ENCODE peak calls at places on chromosomes 4 and X, in four cellular contexts. One of them, this sample, is unnamed.

GRCh38 chrX:150842198-150842553 is 56.3 kb downstream of the CD99L2 start:
- DNase-seq in lower lobe of right lung: no peak
- DNase-seq in body of pancreas: no peak
- DNase-seq in uterus: no peak
- DNase-seq in this sample: no peak

GRCh38 chr4:6546681-6547447 is 28.1 kb upstream of the MAN2B2 start:
- DNase-seq in uterus: peak; percentile 34
- DNase-seq in body of pancreas: peak; percentile 45
- DNase-seq in lower lobe of right lung: no peak
- DNase-seq in this sample: no peak

GRCh38 chr4:76055005-76055404 is 19.1 kb upstream of the CXCL11 start:
- DNase-seq in body of pancreas: no peak
- DNase-seq in uterus: no peak
- DNase-seq in lower lobe of right lung: no peak
- DNase-seq in this sample: no peak

GRCh38 chrX:44092778-44093177 is 119.6 kb upstream of the NDP start:
- DNase-seq in uterus: no peak
- DNase-seq in body of pancreas: no peak
- DNase-seq in lower lobe of right lung: no peak
- DNase-seq in this sample: no peak

GRCh38 chr4:39104255-39104654 is 42.2 kb downstream of the KLHL5 start:
- DNase-seq in lower lobe of right lung: no peak
- DNase-seq in body of pancreas: no peak
- DNase-seq in uterus: no peak
- DNase-seq in this sample: no peak

GRCh38 chr4:152652102-152652501 is 27.7 kb downstream of the TMEM154 start:
- DNase-seq in lower lobe of right lung: no peak
- DNase-seq in body of pancreas: no peak
- DNase-seq in uterus: no peak
- DNase-seq in this sample: no peak

GRCh38 chr4:156695163-156695562 is 276.4 kb downstream of the PDGFC start:
- DNase-seq in body of pancreas: no peak
- DNase-seq in uterus: no peak
- DNase-seq in lower lobe of right lung: no peak
- DNase-seq in this sample: no peak

GRCh38 chrX:23745786-23746185 is 2.7 kb upstream of the ACOT9 start:
- DNase-seq in body of pancreas: no peak
- DNase-seq in uterus: no peak
- DNase-seq in lower lobe of right lung: no peak
- DNase-seq in this sample: no peak

DNA sequence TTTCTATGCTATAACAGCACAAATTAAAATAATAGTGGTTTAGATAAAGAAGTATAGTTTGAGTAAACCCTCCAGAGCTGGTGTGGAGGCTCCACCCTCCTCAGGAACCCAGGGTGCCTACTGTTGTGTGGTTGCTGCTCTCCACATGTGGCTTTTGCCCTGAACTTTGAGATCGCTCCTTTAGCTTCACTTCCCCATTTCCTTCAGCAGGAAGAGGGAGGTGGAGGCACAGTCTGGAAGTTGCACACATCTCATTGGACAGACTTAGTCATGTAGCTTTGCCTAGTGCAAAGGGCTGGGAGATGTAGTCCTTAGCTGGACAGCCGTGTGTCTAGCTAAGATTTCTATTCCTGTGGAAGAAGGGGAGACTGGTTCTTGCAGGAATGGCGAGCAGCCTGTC is 37.9 kb downstream of the RGS12 start:
- DNase-seq in body of pancreas: no peak
- DNase-seq in uterus: no peak
- DNase-seq in lower lobe of right lung: no peak
- DNase-seq in this sample: no peak
- H3K4me1 ChIP-seq in body of pancreas: no peaks in the 10 kb centered on the region
- H3K4me1 ChIP-seq in uterus: no peaks in the 10 kb centered on the region
- H3K4me1 ChIP-seq in lower lobe of right lung: peaks cover 22% of the 10 kb centered on the region
- H3K4me1 ChIP-seq in this sample: peaks cover 16% of the 10 kb centered on the region

GRCh38 chr4:143354990-143355389 is 18.3 kb downstream of the GAB1 start:
- DNase-seq in lower lobe of right lung: no peak
- DNase-seq in uterus: no peak
- DNase-seq in body of pancreas: peak; percentile 29
- DNase-seq in this sample: no peak
- H3K4me1 ChIP-seq in lower lobe of right lung: peaks cover 83% of the 10 kb centered on the region
- H3K4me1 ChIP-seq in uterus: peaks cover 43% of the 10 kb centered on the region
- H3K4me1 ChIP-seq in body of pancreas: peaks cover 68% of the 10 kb centered on the region
- H3K4me1 ChIP-seq in this sample: peaks cover 80% of the 10 kb centered on the region

GRCh38 chr4:110624904-110625494 is 2.1 kb upstream of the PITX2 start:
- DNase-seq in lower lobe of right lung: no peak
- DNase-seq in uterus: no peak
- DNase-seq in body of pancreas: no peak
- DNase-seq in this sample: no peak
- H3K4me1 ChIP-seq in lower lobe of right lung: peaks cover 28% of the 10 kb centered on the region
- H3K4me1 ChIP-seq in uterus: no peaks in the 10 kb centered on the region
- H3K4me1 ChIP-seq in body of pancreas: peaks cover 28% of the 10 kb centered on the region
- H3K4me1 ChIP-seq in this sample: peaks cover 10% of the 10 kb centered on the region

GRCh38 chr4:1246901-1247810 is 1.8 kb downstream of the CTBP1 start:
- DNase-seq in lower lobe of right lung: peak; percentile 50
- DNase-seq in uterus: peak; percentile 19
- DNase-seq in body of pancreas: peak; percentile 33
- DNase-seq in this sample: peak; percentile 19
- H3K4me1 ChIP-seq in lower lobe of right lung: peaks cover 74% of the 10 kb centered on the region
- H3K4me1 ChIP-seq in uterus: peaks cover 8% of the 10 kb centered on the region
- H3K4me1 ChIP-seq in body of pancreas: peaks cover 73% of the 10 kb centered on the region
- H3K4me1 ChIP-seq in this sample: peaks cover 70% of the 10 kb centered on the region

DNA sequence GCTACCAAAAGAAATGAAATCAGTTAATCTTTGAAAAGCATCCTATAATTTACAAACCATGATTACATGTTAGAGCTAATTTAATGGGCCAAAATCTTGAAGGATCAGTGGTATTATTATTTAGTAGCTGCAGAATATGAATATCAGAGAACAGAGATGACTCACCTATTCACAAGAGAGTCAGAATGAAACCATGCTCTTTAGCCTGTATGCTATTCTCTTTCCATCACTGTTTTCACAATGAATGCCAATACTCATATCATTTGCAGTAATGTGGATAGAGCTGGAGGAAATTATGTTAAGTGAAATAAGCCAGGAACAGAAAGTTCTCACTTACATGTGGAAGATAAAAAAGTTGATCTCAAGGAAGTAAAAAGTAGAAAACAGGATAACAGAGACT is 414.1 kb downstream of the CENPC start:
- DNase-seq in uterus: no peak
- DNase-seq in lower lobe of right lung: no peak
- DNase-seq in body of pancreas: no peak
- DNase-seq in this sample: no peak
- H3K4me1 ChIP-seq in uterus: no peaks in the 10 kb centered on the region
- H3K4me1 ChIP-seq in lower lobe of right lung: no peaks in the 10 kb centered on the region
- H3K4me1 ChIP-seq in body of pancreas: no peaks in the 10 kb centered on the region
- H3K4me1 ChIP-seq in this sample: no peaks in the 10 kb centered on the region

GRCh38 chrX:112852850-112853249 is 12.2 kb upstream of the AMOT start:
- DNase-seq in uterus: no peak
- DNase-seq in body of pancreas: no peak
- DNase-seq in lower lobe of right lung: no peak
- DNase-seq in this sample: no peak
- H3K4me1 ChIP-seq in uterus: no peaks in the 10 kb centered on the region
- H3K4me1 ChIP-seq in body of pancreas: no peaks in the 10 kb centered on the region
- H3K4me1 ChIP-seq in lower lobe of right lung: peaks cover 8% of the 10 kb centered on the region
- H3K4me1 ChIP-seq in this sample: no peaks in the 10 kb centered on the region

GRCh38 chr4:74410272-74410671 is 34.7 kb upstream of the AREG start:
- DNase-seq in body of pancreas: no peak
- DNase-seq in uterus: no peak
- DNase-seq in lower lobe of right lung: no peak
- DNase-seq in this sample: no peak

GRCh38 chr4:74413265-74413664 is 31.7 kb upstream of the AREG start:
- DNase-seq in uterus: no peak
- DNase-seq in lower lobe of right lung: no peak
- DNase-seq in body of pancreas: no peak
- DNase-seq in this sample: no peak

GRCh38 chr4:74410741-74411140 is 34.2 kb upstream of the AREG start:
- DNase-seq in lower lobe of right lung: no peak
- DNase-seq in uterus: no peak
- DNase-seq in body of pancreas: no peak
- DNase-seq in this sample: no peak

GRCh38 chr4:74414149-74414809 is 30.7 kb upstream of the AREG start:
- DNase-seq in body of pancreas: no peak
- DNase-seq in lower lobe of right lung: no peak
- DNase-seq in uterus: no peak
- DNase-seq in this sample: no peak

DNA sequence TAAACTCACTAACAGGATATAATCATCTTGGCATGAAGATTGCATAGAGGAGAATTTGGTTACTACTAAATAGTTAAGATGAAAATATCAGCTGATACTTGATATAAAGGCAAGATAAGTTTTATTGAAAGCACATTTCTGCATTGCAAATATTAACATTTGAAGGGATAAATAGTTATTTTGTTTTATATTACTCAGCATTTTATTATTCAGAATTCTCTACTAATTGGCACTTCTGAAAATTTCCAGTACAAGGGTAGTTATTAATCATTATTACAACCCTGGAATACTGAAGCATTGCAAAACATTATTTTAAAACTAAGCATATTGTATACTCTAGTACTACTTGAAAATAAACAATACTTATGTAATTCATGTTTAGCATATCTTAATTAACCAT is 32.7 kb upstream of the AREG start:
- DNase-seq in lower lobe of right lung: no peak
- DNase-seq in uterus: no peak
- DNase-seq in body of pancreas: no peak
- DNase-seq in this sample: no peak
- H3K4me1 ChIP-seq in lower lobe of right lung: no peaks in the 10 kb centered on the region
- H3K4me1 ChIP-seq in uterus: no peaks in the 10 kb centered on the region
- H3K4me1 ChIP-seq in body of pancreas: no peaks in the 10 kb centered on the region
- H3K4me1 ChIP-seq in this sample: no peaks in the 10 kb centered on the region

GRCh38 chr4:122739174-122739573 is 6.7 kb downstream of the BBS12 start:
- DNase-seq in body of pancreas: no peak
- DNase-seq in lower lobe of right lung: no peak
- DNase-seq in uterus: no peak
- DNase-seq in this sample: no peak
- H3K4me1 ChIP-seq in body of pancreas: peaks cover 2% of the 10 kb centered on the region
- H3K4me1 ChIP-seq in lower lobe of right lung: no peaks in the 10 kb centered on the region
- H3K4me1 ChIP-seq in uterus: no peaks in the 10 kb centered on the region
- H3K4me1 ChIP-seq in this sample: no peaks in the 10 kb centered on the region

DNA sequence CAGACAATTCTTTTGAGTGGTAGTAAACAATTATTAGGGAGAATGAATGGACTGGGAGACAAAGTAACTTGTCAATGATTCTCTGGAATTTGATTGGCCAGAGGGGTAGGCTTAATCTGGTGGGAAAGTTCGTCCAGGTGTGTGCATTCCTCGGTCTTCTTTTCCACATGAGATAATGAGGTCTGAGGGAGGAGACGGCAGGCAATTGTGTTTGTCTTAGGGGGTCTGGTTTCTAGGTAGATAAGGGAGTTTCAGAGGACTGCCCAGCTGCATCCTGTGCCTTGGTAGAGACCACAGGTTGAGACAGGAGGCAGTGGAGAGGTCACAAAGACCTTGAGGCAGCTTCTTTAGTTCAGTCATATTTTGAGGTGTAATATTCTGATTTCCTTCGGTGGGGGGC is 4.2 kb downstream of the MGST2 start:
- DNase-seq in uterus: no peak
- DNase-seq in body of pancreas: no peak
- DNase-seq in lower lobe of right lung: no peak
- DNase-seq in this sample: no peak
- H3K4me1 ChIP-seq in uterus: no peaks in the 10 kb centered on the region
- H3K4me1 ChIP-seq in body of pancreas: peaks cover 45% of the 10 kb centered on the region
- H3K4me1 ChIP-seq in lower lobe of right lung: peaks cover 35% of the 10 kb centered on the region
- H3K4me1 ChIP-seq in this sample: peaks cover 37% of the 10 kb centered on the region

This sample was measured in psoas muscle.